ENCODE peak calls at places on chromosomes 13 and 19, in four cellular contexts. L is caudate nucleus, T is cardiac muscle cell, Q is fibroblast of the aortic adventitia. A is an unnamed sample.

GRCh38 chr19:39133431-39134270 is 8.1 kb downstream of the PAK4 start:
- DNase-seq in L (no peak), T (peak), Q (no peak), A (no peak)

GRCh38 chr13:100100115-100100879 is 11.4 kb downstream of the PCCA start:
- DNase-seq in L (no peak), T (no peak), Q (peak), A (peak)

GRCh38 chr13:51223284-51224270 is 1.4 kb downstream of the FAM124A start:
- DNase-seq in L (peak), T (no peak), Q (no peak), A (no peak)

GRCh38 chr13:26895081-26895807 is 134.7 kb upstream of the GPR12 start:
- DNase-seq in L (no peak), T (no peak), Q (no peak), A (peak)

GRCh38 chr19:55158848-55159793 is 1.6 kb upstream of the TNNI3 start:
- DNase-seq in L (no peak), T (peak), Q (peak), A (peak)

GRCh38 chr19:15488489-15489226 is 9.4 kb upstream of the PGLYRP2 start:
- DNase-seq in L (no peak), T (no peak), Q (peak), A (no peak)

GRCh38 chr19:29623726-29624488 is 17.8 kb downstream of the POP4 start:
- DNase-seq in L (no peak), T (no peak), Q (no peak), A (no peak)

GRCh38 chr13:75357576-75358295 is 124.2 kb downstream of the TBC1D4 start:
- DNase-seq in L (no peak), T (peak), Q (peak), A (peak)

GRCh38 chr13:67277581-67277980 is 47.4 kb upstream of the PCDH9 start:
- DNase-seq in L (no peak), T (no peak), Q (no peak), A (no peak)

GRCh38 chr13:97067342-97067895 is 73.1 kb upstream of the OXGR1 start:
- DNase-seq in L (no peak), T (no peak), Q (no peak), A (peak)

GRCh38 chr19:40803857-40804782 is 5.1 kb downstream of the EGLN2 start:
- DNase-seq in L (no peak), T (no peak), Q (no peak), A (no peak)

GRCh38 chr13:97757807-97758206 is 195.7 kb upstream of the IPO5 start:
- DNase-seq in L (no peak), T (no peak), Q (peak), A (peak)

GRCh38 chr19:46970815-46971214 is 48.8 kb upstream of the NPAS1 start:
- DNase-seq in L (no peak), T (no peak), Q (peak), A (no peak)

GRCh38 chr19:43782689-43783231 is 2.0 kb upstream of the KCNN4 start:
- DNase-seq in L (no peak), T (no peak), Q (no peak), A (no peak)

GRCh38 chr13:57858376-57858775 is 226.8 kb downstream of the PCDH17 start:
- DNase-seq in L (no peak), T (no peak), Q (no peak), A (no peak)

GRCh38 chr13:30071890-30072817 is 221.7 kb upstream of the UBL3 start:
- DNase-seq in L (no peak), T (no peak), Q (no peak), A (no peak)

GRCh38 chr19:9885077-9885552 is 50.0 kb downstream of the PIN1 start:
- DNase-seq in L (peak), T (no peak), Q (peak), A (peak)

A was measured in choroid plexus epithelial cell.